ENCODE peak calls at places on chromosomes 2 and 18, in four cellular contexts. Q is epithelial cell of proximal tubule, L is foreskin fibroblast, X is colonic mucosa. H is an unnamed sample.

GRCh38 chr2:142306126-142306525 is 175.3 kb upstream of the LRP1B start:
- DNase-seq in Q (no peak), L (no peak), X (no peak), H (no peak)

GRCh38 chr2:231667497-231667896 is 40.8 kb upstream of the PTMA start:
- DNase-seq in Q (no peak), L (no peak), X (peak; percentile 66), H (no peak)

GRCh38 chr18:71136487-71136886 is 847.6 kb downstream of the SOCS6 start:
- DNase-seq in Q (no peak), L (no peak), X (no peak), H (no peak)

GRCh38 chr2:218194880-218195279 is 22.1 kb upstream of the ARPC2 start:
- DNase-seq in Q (no peak), L (no peak), X (peak; percentile 52), H (peak; percentile 30)

GRCh38 chr2:64988420-64989125 is 626 bp upstream of the SLC1A4 start:
- DNase-seq in Q (no peak), L (peak; percentile 71), X (peak; percentile 76), H (peak; percentile 86)

GRCh38 chr2:149612122-149612521 is 24.5 kb upstream of the MMADHC start:
- DNase-seq in Q (no peak), L (no peak), X (no peak), H (no peak)

GRCh38 chr18:8984131-8984670 is 118.3 kb upstream of the NDUFV2 start:
- DNase-seq in Q (no peak), L (no peak), X (no peak), H (no peak)

GRCh38 chr2:32865399-32866068 is 81.2 kb upstream of the LTBP1 start:
- DNase-seq in Q (peak; percentile 22), L (peak; percentile 87), X (no peak), H (peak; percentile 85)

GRCh38 chr2:134800341-134800740 is 38.1 kb upstream of the ACMSD start:
- DNase-seq in Q (no peak), L (no peak), X (no peak), H (no peak)

GRCh38 chr18:73023975-73024374 is 156.2 kb upstream of the NETO1 start:
- DNase-seq in Q (no peak), L (no peak), X (no peak), H (no peak)

GRCh38 chr2:17793803-17794349 is 22.4 kb upstream of the MSGN1 start:
- DNase-seq in Q (no peak), L (peak; percentile 31), X (no peak), H (no peak)

GRCh38 chr2:121211251-121211650 is 73.8 kb downstream of the TFCP2L1 start:
- DNase-seq in Q (no peak), L (no peak), X (peak; percentile 89), H (no peak)

GRCh38 chr2:3738454-3738853 is 35.1 kb downstream of the DCDC2C start:
- DNase-seq in Q (no peak), L (no peak), X (no peak), H (peak; percentile 30)
- TF ChIP-seq CTCF in Q (peak; percentile 53), L (peak; percentile 40), X (no peak), H (peak; percentile 39)

DNA sequence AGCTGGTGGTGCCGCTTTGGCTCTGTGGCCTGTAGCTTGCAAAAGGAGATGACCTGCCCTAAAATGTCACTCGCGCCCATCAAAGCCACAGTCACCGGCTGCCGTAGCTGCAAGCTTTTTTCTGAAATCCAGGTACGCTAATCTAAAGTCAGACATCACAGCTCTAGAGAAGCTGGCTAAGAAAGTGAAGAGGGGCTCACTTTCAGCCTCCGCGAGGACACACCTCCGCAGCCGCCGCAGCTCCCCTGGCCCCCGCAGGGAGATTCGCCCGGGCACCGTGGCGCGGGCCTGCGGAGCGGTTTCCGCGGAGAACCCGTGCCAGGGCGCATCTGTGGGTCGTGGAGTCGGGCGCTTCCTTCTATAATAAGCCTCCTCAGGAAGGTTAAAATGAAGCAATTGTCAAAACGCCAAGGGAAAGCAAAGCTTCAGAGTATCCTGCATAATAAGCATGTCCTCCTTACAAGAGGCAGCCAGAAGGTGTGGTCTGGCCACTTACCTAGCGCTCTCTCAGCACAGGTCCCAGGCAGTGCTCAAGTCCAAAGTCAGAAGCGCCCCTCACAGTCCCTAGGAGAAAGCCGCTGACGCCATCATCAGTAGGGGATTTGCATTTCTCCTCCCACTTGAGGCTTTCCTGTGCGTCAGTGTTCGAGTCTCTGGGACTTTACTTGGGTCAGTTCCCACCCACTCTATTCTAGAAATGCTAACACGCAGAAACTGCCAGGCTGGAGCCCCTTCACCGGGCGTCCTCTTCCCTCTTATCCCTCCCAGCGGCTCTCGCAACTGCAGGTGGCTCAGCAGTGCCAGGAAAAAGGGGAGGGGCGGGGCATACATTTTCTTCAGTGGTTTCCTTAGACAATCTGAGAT is at the start of gene STAT4:
- DNase-seq in Q (no peak), L (peak; percentile 16), X (peak; percentile 69), H (peak; percentile 63)
- H3K4me3 ChIP-seq in Q (peak within 1 kb of the TSS; percentile 65), L (peak within 1 kb of the TSS; percentile 55), X (peak within 1 kb of the TSS; percentile 45), H (peak within 1 kb of the TSS; percentile 57)

DNA sequence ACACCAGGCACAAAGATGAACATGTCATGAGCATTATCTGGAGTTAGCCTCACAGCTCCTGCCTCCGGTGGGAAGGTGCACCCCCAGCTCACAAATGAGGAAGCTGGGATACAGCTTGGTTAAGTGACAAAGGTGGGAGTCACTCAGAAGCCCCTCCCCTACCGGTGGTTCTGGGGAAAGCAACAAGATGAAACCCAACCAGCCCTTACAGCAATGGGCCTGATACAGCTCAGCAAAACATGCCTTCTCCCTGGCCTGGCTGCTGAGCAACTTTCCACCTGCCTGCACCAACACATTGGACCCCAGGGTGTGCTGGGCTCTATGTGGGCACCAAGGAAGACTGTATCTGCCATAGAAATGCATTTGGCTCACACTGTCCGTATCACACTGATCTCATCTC is 113.2 kb downstream of the GYPC start:
- DNase-seq in Q (no peak), L (no peak), X (no peak), H (no peak)
- TF ChIP-seq CTCF in Q (no peak), L (no peak), X (no peak), H (no peak)

GRCh38 chr2:240819404-240820013 is 510 bp downstream of the KIF1A start:
- DNase-seq in Q (no peak), L (no peak), X (no peak), H (no peak)
- H3K4me3 ChIP-seq in Q (no peak overlapping the region), L (no peak overlapping the region), X (no peak overlapping the region), H (no peak overlapping the region)

GRCh38 chr2:215270118-215270451 is 41.8 kb upstream of the ATIC start:
- DNase-seq in Q (no peak), L (no peak), X (no peak), H (no peak)
- TF ChIP-seq CTCF in Q (no peak), L (no peak), X (no peak), H (no peak)

DNA sequence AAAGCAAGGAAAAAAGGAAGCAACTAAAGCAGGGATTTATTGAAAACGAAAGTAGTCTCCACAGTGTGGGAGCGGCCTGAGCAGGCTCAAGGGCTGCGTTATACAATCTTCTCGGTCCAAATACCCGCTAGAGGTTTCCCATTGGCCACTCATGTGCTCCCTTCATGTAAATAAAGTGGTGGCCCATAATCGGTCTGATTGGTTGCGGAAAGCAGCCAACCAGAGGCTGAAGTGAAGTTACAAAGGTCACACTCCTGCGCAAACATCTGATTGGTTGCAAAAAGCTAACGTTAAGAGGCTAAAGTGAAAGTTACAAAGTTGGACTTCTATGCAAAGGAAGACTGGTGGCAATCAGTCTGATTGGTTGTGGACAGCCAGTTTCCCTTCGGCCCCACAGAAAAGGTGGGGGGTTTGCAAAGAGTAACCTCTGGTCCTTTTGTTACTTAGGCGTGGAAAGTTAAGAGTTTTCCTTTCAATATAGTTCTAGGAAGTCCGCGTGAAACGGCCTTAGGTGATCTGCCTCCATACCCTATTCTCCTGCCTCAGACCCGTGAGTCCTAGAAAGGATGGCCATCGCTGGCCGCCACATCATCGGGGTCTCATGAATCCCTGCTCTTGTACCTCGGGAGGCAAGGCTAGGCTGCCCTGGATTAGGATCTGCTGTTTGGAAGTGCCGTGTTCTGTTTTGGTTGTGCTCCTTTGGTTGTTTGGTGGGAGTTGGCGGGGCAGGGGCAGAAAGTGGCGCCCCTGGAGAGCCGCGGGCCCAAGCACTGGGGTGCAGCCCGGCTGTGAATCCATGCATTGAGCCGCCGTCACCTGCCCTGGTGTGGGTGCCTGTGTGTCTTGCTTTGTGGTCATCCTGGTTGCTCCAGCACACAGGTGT is 80.4 kb upstream of the LDLRAD4 start:
- DNase-seq in Q (no peak), L (no peak), X (peak; percentile 90), H (peak; percentile 93)
- H3K4me3 ChIP-seq in Q (peak overlapping the region; percentile 52), L (no peak overlapping the region), X (peak overlapping the region; percentile 69), H (peak overlapping the region; percentile 68)

DNA sequence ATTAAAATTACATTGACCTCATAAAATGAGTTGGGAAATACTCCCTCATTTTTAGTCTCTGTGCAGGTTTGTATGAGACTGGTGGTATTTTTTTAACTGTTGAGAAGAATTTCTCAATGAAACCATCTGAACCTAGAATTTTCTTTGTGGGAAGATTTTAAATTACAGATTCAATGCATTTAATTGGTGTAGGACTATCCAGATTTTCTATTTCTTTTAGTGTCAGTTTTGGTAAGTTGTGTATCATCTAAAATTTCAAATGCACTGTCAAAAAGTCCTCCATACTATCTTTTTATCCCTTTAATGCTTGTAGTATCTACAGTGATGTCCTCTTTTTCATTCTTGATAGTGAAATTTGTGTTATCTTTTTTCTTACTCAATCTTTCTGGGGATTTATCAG is 1.8 kb upstream of the BOK start:
- DNase-seq in Q (no peak), L (no peak), X (no peak), H (no peak)
- TF ChIP-seq CTCF in Q (no peak), L (no peak), X (no peak), H (no peak)

DNA sequence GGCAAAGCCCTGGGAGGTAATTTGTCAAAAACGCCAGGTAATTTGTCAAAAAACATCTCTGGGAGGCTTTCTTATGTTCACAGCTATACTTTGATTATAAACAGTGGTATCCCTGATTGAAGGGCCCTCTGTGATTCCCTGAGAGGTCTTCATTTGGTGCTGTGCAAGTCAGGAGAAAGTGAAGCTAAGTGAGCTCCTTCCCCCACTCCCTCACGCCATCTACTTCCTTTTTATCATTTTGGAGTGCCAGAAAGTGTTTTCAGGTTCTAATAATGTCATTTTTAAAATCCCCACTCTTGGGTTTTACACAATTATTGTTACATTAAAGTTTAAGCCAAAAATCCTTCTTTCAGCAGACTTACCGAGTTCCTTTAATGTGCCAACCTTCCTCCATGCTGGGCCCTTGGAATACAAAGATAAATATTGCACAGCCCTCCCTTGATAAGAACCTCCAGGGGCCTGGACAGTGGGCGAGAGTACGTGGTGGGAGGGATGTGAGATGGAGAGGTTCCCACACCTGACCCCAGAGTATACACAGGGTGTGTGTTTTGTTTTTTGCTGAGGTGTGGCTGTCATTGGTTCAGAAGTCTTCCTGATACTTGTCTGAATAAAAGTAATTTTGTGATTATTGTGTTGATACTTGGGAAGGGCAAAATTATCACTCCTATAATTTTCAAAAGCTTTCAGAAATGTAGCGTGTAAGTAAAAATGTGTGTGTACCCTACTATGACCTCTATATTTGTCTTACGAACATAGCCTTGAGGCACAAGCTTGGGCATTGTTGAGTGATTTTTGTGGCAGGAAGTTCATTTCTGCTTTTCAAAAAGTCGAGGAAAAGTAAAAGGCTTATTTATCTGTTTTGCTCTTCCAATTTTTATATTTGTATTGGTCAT is 8.1 kb downstream of the MAPRE2 start:
- DNase-seq in Q (no peak), L (no peak), X (no peak), H (no peak)
- H3K4me3 ChIP-seq in Q (no peak overlapping the region), L (no peak overlapping the region), X (no peak overlapping the region), H (no peak overlapping the region)